ENCODE peak calls at places on chromosomes 6 and 20, in four cellular contexts. X, M, I and J are unnamed samples.

GRCh38 chr6:155079985-155080452 is 84.9 kb downstream of the TIAM2 start:
- DNase-seq in I (peak; percentile 25), X (no peak), M (peak; percentile 81), J (no peak)

GRCh38 chr6:11778648-11779307 is at the start of gene ADTRP:
- DNase-seq in I (no peak), X (no peak), M (peak; percentile 64), J (no peak)

GRCh38 chr20:50427740-50428462 is 82.3 kb upstream of the PTPN1 start:
- DNase-seq in I (no peak), X (no peak), M (no peak), J (no peak)

GRCh38 chr6:19377722-19378121 is 459.4 kb upstream of the ID4 start:
- DNase-seq in X (no peak), M (no peak), I (no peak), J (no peak)

GRCh38 chr6:143510991-143511891 is at the start of gene FUCA2:
- DNase-seq in I (peak; percentile 51), M (peak; percentile 92), X (peak; percentile 57), J (peak; percentile 86)

GRCh38 chr20:6692566-6693168 is 74.8 kb upstream of the BMP2 start:
- DNase-seq in X (no peak), M (no peak), I (no peak), J (no peak)

GRCh38 chr6:3884007-3884745 is 35.0 kb downstream of the FAM50B start:
- DNase-seq in M (no peak), X (no peak), I (no peak), J (no peak)

GRCh38 chr6:11144393-11144829 is 32.9 kb upstream of the ERVFRD-1 start:
- DNase-seq in M (peak; percentile 81), I (peak; percentile 49), X (peak; percentile 61), J (peak; percentile 82)

GRCh38 chr6:89970609-89971337 is 76.5 kb downstream of the GJA10 start:
- DNase-seq in X (peak; percentile 16), I (no peak), M (peak; percentile 53), J (no peak)

GRCh38 chr20:42173440-42173839 is 555.3 kb upstream of the CHD6 start:
- DNase-seq in X (no peak), I (no peak), M (no peak), J (no peak)

GRCh38 chr6:88982720-88983119 is 19.3 kb upstream of the RNGTT start:
- DNase-seq in I (peak; percentile 19), M (peak; percentile 49), X (peak; percentile 57), J (no peak)

GRCh38 chr20:8156603-8157079 is 24.6 kb downstream of the PLCB1 start:
- DNase-seq in X (peak; percentile 31), M (no peak), I (peak; percentile 23), J (no peak)

GRCh38 chr6:32685603-32686002 is 19.1 kb upstream of the HLA-DQB1 start:
- DNase-seq in X (no peak), I (peak; percentile 95), M (no peak), J (no peak)

GRCh38 chr6:41735427-41736206 is at the start of gene TFEB:
- DNase-seq in M (peak; percentile 97), X (peak; percentile 73), I (no peak), J (peak; percentile 98)

GRCh38 chr6:158376650-158377081 is 64.4 kb downstream of the TULP4 start:
- DNase-seq in M (no peak), I (no peak), X (no peak), J (no peak)

GRCh38 chr6:164998297-164998696 is 311.1 kb downstream of the C6orf118 start:
- DNase-seq in X (no peak), M (no peak), I (no peak), J (no peak)

GRCh38 chr20:56353356-56353755 is 5.4 kb upstream of the FAM210B start:
- DNase-seq in X (no peak), I (no peak), M (no peak), J (no peak)

GRCh38 chr20:56348746-56349145 is 10.0 kb upstream of the FAM210B start:
- DNase-seq in M (no peak), I (no peak), X (no peak), J (no peak)

GRCh38 chr20:56348306-56348695 is 10.5 kb upstream of the FAM210B start:
- DNase-seq in M (no peak), X (no peak), I (no peak), J (no peak)

GRCh38 chr20:56350842-56351241 is 7.9 kb upstream of the FAM210B start:
- DNase-seq in M (no peak), X (no peak), I (no peak), J (no peak)

GRCh38 chr20:56352656-56353055 is 6.1 kb upstream of the FAM210B start:
- DNase-seq in I (no peak), X (no peak), M (no peak), J (no peak)
- TF ChIP-seq EGR1 in I (no peak), X (no peak), M (no peak), J (no peak)

DNA sequence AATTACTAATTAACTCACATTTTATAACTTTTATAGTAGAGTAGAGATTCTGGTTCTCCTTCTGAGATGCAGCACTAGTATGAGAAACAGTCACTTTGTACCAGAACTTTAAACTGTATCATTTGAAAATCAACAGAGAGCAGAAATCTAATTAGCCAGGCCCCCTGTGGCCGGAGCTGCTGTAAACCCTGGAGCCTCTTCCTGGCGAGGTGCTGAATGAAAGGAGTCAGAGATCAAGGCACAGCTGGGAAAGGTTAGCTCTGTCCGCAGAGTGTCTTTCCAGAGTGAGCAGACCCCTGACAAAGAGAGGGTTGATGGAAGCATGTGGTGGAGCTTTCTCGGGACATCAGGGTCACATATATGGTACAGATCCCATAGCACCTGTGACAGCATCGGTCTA is 703.8 kb downstream of the RFPL4B start:
- DNase-seq in M (no peak), X (no peak), I (no peak), J (no peak)
- H2AFZ ChIP-seq in M (peak overlapping the region; percentile 42), X (no peak overlapping the region), I (no peak overlapping the region), J (peak overlapping the region; percentile 27)

GRCh38 chr6:134288538-134289203 is 29.2 kb downstream of the SGK1 start:
- DNase-seq in M (no peak), I (no peak), X (no peak), J (no peak)
- TF ChIP-seq EGR1 in M (no peak), I (no peak), X (no peak), J (no peak)

GRCh38 chr6:33787336-33787953 is 1.5 kb downstream of the LEMD2 start:
- DNase-seq in M (no peak), I (no peak), X (no peak), J (no peak)
- H2AFZ ChIP-seq in M (no peak overlapping the region), I (no peak overlapping the region), X (no peak overlapping the region), J (no peak overlapping the region)

GRCh38 chr6:1815827-1816452 is 206.2 kb downstream of the FOXC1 start:
- DNase-seq in M (no peak), I (no peak), X (no peak), J (no peak)
- TF ChIP-seq EGR1 in M (no peak), I (no peak), X (no peak), J (no peak)

GRCh38 chr6:34391023-34391485 is 1.4 kb downstream of the NUDT3 start:
- DNase-seq in I (no peak), M (peak; percentile 36), X (no peak), J (no peak)
- H2AFZ ChIP-seq in I (peak overlapping the region; percentile 47), M (peak overlapping the region; percentile 22), X (no peak overlapping the region), J (no peak overlapping the region)

GRCh38 chr6:160306284-160306683 is 41.9 kb upstream of the SLC22A3 start:
- DNase-seq in M (no peak), X (no peak), I (no peak), J (no peak)
- TF ChIP-seq EGR1 in M (no peak), X (no peak), I (no peak), J (no peak)

DNA sequence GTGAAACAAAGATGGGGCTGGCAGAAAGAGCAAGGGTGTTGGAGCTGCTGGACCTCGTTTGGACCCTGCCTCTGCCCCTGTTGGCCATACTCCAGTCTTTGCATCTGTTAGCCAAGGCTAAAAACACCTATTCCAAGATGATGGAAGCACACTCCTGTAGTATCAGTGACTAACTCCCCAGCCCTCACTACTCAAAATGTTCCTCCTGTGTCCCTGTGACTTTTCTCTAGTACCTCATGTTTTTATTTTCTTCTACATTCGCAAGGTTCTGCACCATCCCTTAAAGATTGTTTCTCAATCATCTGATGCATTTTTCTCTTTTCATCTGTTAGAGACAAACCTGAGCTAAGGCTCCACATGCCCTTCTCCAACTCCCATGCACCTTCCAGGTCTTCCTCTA is 8.9 kb downstream of the PERP start:
- DNase-seq in M (no peak), I (no peak), X (no peak), J (no peak)
- H2AFZ ChIP-seq in M (no peak overlapping the region), I (no peak overlapping the region), X (no peak overlapping the region), J (no peak overlapping the region)

DNA sequence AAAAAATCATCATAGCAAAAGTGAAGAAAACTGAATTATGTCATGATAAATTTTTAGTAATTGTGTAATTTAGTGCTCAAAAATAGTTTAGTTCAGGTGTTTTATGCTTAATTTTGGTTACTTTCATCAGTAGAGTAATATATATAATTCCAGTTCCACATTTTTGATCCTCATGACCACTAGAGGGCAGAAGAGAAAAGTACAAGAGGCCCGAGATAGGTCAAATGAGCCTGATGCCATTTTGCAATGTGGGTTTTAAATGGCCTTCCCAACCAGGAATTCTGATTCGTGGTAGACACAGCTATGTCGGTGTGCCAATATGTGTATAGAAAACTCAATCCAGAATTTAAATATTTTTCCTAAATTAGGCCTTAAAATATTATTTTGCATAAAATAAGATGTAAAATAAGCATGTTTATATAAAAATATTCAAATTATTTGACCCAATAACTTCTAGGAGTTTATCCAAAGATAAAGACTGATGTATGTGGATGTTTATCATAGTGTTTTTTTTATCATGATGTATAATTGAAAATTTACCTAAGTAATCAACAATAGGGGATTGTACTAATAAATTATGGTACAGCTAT is 159.7 kb upstream of the RPS6KA2 start:
- DNase-seq in M (peak; percentile 62), I (peak; percentile 21), X (peak; percentile 62), J (no peak)
- TF ChIP-seq EGR1 in M (no peak), I (no peak), X (no peak), J (no peak)